ENCODE peak calls at places on chromosomes 2 and 18, in six cellular contexts. L is gastrocnemius medialis, V is thyroid gland, G is body of pancreas, X is heart left ventricle, Y is HCT116. P is an unnamed sample. For H3K36me3, the result is how much of the 10 kb centered on the place peaks cover.

GRCh38 chr2:116074161-116074560 is 1631.7 kb downstream of the DPP10 start:
- DNase-seq in L (no peak), V (no peak), G (no peak), X (no peak), Y (no peak), P (no peak)

GRCh38 chr2:176911-177310 is 86.9 kb downstream of the SH3YL1 start:
- DNase-seq in L (no peak), V (no peak), G (no peak), X (no peak), Y (no peak), P (no peak)

GRCh38 chr2:180577567-180577966 is 402.8 kb upstream of the UBE2E3 start:
- DNase-seq in L (no peak), V (no peak), G (no peak), X (no peak), Y (no peak), P (no peak)

GRCh38 chr2:145561152-145561551 is 1041.2 kb upstream of the ZEB2 start:
- DNase-seq in L (no peak), V (no peak), G (no peak), X (no peak), Y (no peak), P (no peak)

GRCh38 chr2:37582371-37582770 is 89.1 kb downstream of the CDC42EP3 start:
- DNase-seq in L (no peak), V (no peak), G (no peak), X (no peak), Y (no peak), P (no peak)

GRCh38 chr18:11042247-11042646 is 107.1 kb downstream of the PIEZO2 start:
- DNase-seq in L (no peak), V (no peak), G (no peak), X (no peak), Y (no peak), P (no peak)

GRCh38 chr2:176455865-176456291 is 186.6 kb downstream of the MTX2 start:
- DNase-seq in L (peak), V (no peak), G (peak), X (peak), Y (no peak), P (peak)

GRCh38 chr18:73924836-73925235 is 222.8 kb downstream of the FBXO15 start:
- DNase-seq in L (no peak), V (no peak), G (no peak), X (no peak), Y (no peak), P (no peak)

GRCh38 chr18:76468345-76469275 is 26.4 kb downstream of the ZNF516 start:
- DNase-seq in L (no peak), V (no peak), G (no peak), X (no peak), Y (no peak), P (no peak)

GRCh38 chr2:103151046-103151445 is 389.2 kb downstream of the TMEM182 start:
- DNase-seq in L (no peak), V (no peak), G (no peak), X (no peak), Y (no peak), P (no peak)

GRCh38 chr18:11676386-11676785 is 12.7 kb upstream of the GNAL start:
- DNase-seq in L (no peak), V (no peak), G (no peak), X (no peak), Y (no peak), P (no peak)

GRCh38 chr18:37322497-37323035 is 243.0 kb downstream of the CELF4 start:
- DNase-seq in L (no peak), V (peak), G (peak), X (peak), Y (peak), P (peak)

GRCh38 chr2:36371070-36371962 is 15.7 kb downstream of the CRIM1 start:
- DNase-seq in L (no peak), V (no peak), G (no peak), X (no peak), Y (no peak), P (no peak)

GRCh38 chr2:38415023-38415422 is 38.0 kb upstream of the ATL2 start:
- DNase-seq in L (no peak), V (no peak), G (no peak), X (no peak), Y (no peak), P (no peak)

GRCh38 chr2:161160226-161161073 is at the start of gene TANK:
- DNase-seq in L (peak), V (peak), G (peak), X (peak), Y (peak), P (peak)

GRCh38 chr18:70491734-70492348 is 203.0 kb downstream of the SOCS6 start:
- DNase-seq in L (no peak), V (peak), G (peak), X (peak), Y (peak), P (no peak)

GRCh38 chr2:85325466-85325811 is 2.4 kb downstream of the TGOLN2 start:
- DNase-seq in L (no peak), V (no peak), G (no peak), X (no peak), Y (no peak), P (no peak)

GRCh38 chr2:59000796-59001195 is 759.7 kb upstream of the FANCL start:
- DNase-seq in L (no peak), V (no peak), G (no peak), X (no peak), Y (no peak), P (no peak)

GRCh38 chr2:127893033-127893432 is 7.3 kb upstream of the AMMECR1L start:
- DNase-seq in L (no peak), V (no peak), G (no peak), X (peak), Y (no peak), P (no peak)

GRCh38 chr2:37389984-37390765 is 45.7 kb downstream of the QPCT start:
- DNase-seq in L (no peak), V (no peak), G (no peak), X (peak), Y (peak), P (no peak)

GRCh38 chr2:237629739-237630138 is 2.4 kb downstream of the LRRFIP1 start:
- DNase-seq in L (no peak), V (no peak), G (no peak), X (no peak), Y (no peak), P (no peak)

GRCh38 chr2:120990451-120990871 is 254.8 kb downstream of the GLI2 start:
- DNase-seq in L (peak), V (no peak), G (no peak), X (no peak), Y (no peak), P (no peak)

GRCh38 chr2:170354409-170354808 is 176.5 kb downstream of the MYO3B start:
- DNase-seq in L (no peak), V (no peak), G (no peak), X (no peak), Y (no peak), P (no peak)

GRCh38 chr18:11162889-11163288 is 13.5 kb upstream of the PIEZO2 start:
- DNase-seq in L (no peak), V (no peak), G (no peak), X (no peak), Y (no peak), P (no peak)

GRCh38 chr2:121137571-121137970 is 147.4 kb downstream of the TFCP2L1 start:
- DNase-seq in L (no peak), V (no peak), G (no peak), X (no peak), Y (no peak), P (no peak)

GRCh38 chr2:36238126-36238525 is 117.5 kb upstream of the CRIM1 start:
- DNase-seq in L (no peak), V (no peak), G (no peak), X (no peak), Y (no peak), P (no peak)

GRCh38 chr2:173750332-173750731 is 214.8 kb downstream of the SP3 start:
- DNase-seq in L (no peak), V (peak), G (no peak), X (peak), Y (no peak), P (no peak)

GRCh38 chr2:119449526-119449925 is 17.9 kb downstream of the TMEM37 start:
- DNase-seq in L (no peak), V (no peak), G (no peak), X (no peak), Y (no peak), P (no peak)

GRCh38 chr2:26076001-26076587 is 42.2 kb downstream of the RAB10 start:
- DNase-seq in L (no peak), V (no peak), G (no peak), X (no peak), Y (no peak), P (no peak)

GRCh38 chr2:235497096-235497495 is 3.3 kb downstream of the AGAP1 start:
- DNase-seq in L (no peak), V (no peak), G (no peak), X (no peak), Y (no peak), P (no peak)

GRCh38 chr2:235170016-235170415 is 218.2 kb downstream of the SH3BP4 start:
- DNase-seq in L (no peak), V (no peak), G (no peak), X (no peak), Y (no peak), P (no peak)

GRCh38 chr2:241048149-241048948 is 49.9 kb downstream of the SNED1 start:
- DNase-seq in L (no peak), V (no peak), G (no peak), X (no peak), Y (no peak), P (no peak)

GRCh38 chr2:113965228-113965627 is 75.3 kb downstream of the ACTR3 start:
- DNase-seq in L (no peak), V (no peak), G (no peak), X (no peak), Y (no peak), P (no peak)

GRCh38 chr2:113966832-113967231 is 76.9 kb downstream of the ACTR3 start:
- DNase-seq in L (no peak), V (no peak), G (peak), X (no peak), Y (no peak), P (no peak)

GRCh38 chr2:113966171-113966570 is 76.3 kb downstream of the ACTR3 start:
- DNase-seq in L (no peak), V (no peak), G (no peak), X (no peak), Y (no peak), P (no peak)

GRCh38 chr2:113964436-113964835 is 74.5 kb downstream of the ACTR3 start:
- DNase-seq in L (no peak), V (no peak), G (no peak), X (no peak), Y (no peak), P (no peak)

GRCh38 chr2:113965644-113966043 is 75.8 kb downstream of the ACTR3 start:
- DNase-seq in L (no peak), V (no peak), G (peak), X (no peak), Y (peak), P (no peak)
- TF ChIP-seq POLR2A in L (no peak), V (no peak), G (no peak), X (no peak), Y (no peak), P (no peak)

GRCh38 chr2:112174383-112174782 is 36.2 kb downstream of the FBLN7 start:
- DNase-seq in L (no peak), V (no peak), G (no peak), X (no peak), Y (no peak), P (no peak)
- H3K36me3 ChIP-seq in L (under half), V (under half), G (under half), X (under half), Y (under half), P (under half)

GRCh38 chr2:2520396-2520795 is 189.3 kb upstream of the MYT1L start:
- DNase-seq in L (no peak), V (no peak), G (no peak), X (no peak), Y (no peak), P (no peak)
- H3K4me3 ChIP-seq in L (no peak), V (no peak), G (no peak), X (no peak), Y (no peak), P (no peak)

GRCh38 chr2:61367177-61367576 is 103.7 kb downstream of the USP34 start:
- DNase-seq in L (no peak), V (no peak), G (no peak), X (no peak), Y (no peak), P (no peak)

GRCh38 chr2:61371027-61371426 is 99.9 kb downstream of the USP34 start:
- DNase-seq in L (no peak), V (no peak), G (no peak), X (no peak), Y (no peak), P (no peak)

GRCh38 chr2:61363580-61363979 is 107.3 kb downstream of the USP34 start:
- DNase-seq in L (no peak), V (no peak), G (no peak), X (no peak), Y (no peak), P (no peak)

DNA sequence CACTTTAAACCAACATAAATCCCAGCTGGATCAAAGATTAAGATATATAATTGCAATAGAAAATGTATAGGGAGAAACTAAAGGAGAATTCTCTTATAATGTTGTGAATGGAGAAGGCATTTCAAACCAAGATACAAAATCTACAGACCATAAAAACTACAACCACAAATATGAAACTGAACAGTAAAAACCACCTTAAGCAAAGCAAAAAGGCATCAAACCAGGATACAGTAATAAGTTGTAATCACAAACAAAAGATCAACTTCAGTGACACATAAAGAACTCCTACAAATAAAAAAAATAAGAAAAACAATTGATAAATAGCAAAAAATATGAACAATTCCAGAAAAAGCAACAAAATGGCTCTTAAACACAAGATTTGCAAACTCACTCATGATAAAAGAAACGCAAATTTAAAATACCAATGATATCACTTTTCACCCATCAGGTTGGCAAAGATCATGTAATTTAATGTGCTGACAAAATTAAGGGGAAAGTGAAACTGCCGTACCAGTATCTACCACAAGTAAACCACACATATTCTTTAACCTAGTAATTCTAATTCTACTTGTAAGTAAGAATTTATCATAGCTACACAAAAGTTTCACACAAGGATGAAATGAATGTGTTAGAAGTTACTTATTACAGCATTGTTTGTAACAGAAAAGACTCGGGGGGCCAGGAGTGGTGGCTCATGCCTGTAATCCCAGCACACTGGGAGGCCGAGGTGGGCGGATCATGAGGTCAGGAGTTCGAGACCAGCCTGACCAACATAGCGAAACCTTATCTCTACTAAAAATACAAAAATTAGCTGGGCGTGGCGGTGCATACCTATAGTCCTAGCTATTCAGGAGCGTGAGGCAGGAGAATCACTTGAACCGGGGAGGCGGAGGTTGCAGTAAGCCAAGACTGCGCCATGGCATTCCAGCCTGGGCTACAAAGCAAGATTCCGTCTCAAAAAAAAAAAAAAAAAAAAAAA is 101.9 kb downstream of the USP34 start:
- DNase-seq in L (no peak), V (no peak), G (no peak), X (no peak), Y (no peak), P (no peak)
- TF ChIP-seq POLR2A in L (no peak), V (no peak), G (no peak), X (no peak), Y (no peak), P (no peak)

GRCh38 chr2:168723494-168723893 is 78.9 kb upstream of the NOSTRIN start:
- DNase-seq in L (no peak), V (no peak), G (no peak), X (no peak), Y (no peak), P (no peak)
- H3K36me3 ChIP-seq in L (under half), V (under half), G (under half), X (under half), Y (under half), P (under half)

GRCh38 chr2:74572178-74572925 is 17.8 kb downstream of the DOK1 start:
- DNase-seq in L (no peak), V (no peak), G (no peak), X (no peak), Y (no peak), P (no peak)

GRCh38 chr2:74576830-74577229 is 22.3 kb downstream of the DOK1 start:
- DNase-seq in L (peak), V (no peak), G (no peak), X (no peak), Y (no peak), P (no peak)

GRCh38 chr2:74575320-74575719 is 20.8 kb downstream of the DOK1 start:
- DNase-seq in L (no peak), V (no peak), G (no peak), X (no peak), Y (no peak), P (no peak)

GRCh38 chr2:74576151-74576755 is 21.7 kb downstream of the DOK1 start:
- DNase-seq in L (no peak), V (no peak), G (no peak), X (no peak), Y (no peak), P (no peak)

DNA sequence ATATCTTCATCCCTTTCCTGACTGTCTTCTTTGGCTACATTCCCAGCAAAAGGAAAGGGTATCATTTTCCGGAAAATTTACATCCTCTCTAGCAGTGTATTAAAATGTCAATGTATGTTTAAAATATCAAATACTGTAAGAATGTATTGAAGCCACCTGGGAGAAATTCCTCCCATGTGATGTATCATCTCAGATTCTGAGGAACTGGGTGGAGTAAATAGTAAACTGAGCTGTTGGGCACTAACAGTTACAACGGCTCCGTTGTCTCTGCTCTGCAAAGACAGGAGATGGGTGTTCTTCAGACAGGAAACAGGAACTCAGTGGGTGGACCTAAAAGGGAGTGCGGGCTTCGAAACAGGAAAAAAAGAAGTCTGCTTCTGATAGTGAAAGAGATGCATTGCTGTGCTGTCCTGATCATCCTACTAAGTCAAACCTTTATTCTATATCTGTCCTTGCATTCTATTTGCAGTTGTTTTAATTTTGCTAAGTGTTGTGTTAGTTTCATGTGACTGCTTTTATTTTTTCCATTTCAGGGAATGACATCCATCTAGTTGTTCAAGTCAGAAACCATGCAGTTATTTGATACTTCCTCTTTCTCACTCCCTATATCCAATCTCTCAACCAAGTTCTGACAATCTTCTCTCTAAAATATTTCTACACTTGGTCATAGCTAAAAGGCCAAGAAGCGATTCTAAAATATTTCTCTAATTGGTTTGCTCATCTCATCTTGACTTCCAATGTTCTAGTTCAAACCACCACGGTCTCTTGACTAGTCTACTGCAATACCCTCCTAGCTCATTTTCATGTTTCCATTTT is 19.4 kb downstream of the DOK1 start:
- DNase-seq in L (no peak), V (no peak), G (no peak), X (no peak), Y (no peak), P (no peak)
- H3K4me3 ChIP-seq in L (no peak), V (no peak), G (no peak), X (no peak), Y (no peak), P (no peak)

DNA sequence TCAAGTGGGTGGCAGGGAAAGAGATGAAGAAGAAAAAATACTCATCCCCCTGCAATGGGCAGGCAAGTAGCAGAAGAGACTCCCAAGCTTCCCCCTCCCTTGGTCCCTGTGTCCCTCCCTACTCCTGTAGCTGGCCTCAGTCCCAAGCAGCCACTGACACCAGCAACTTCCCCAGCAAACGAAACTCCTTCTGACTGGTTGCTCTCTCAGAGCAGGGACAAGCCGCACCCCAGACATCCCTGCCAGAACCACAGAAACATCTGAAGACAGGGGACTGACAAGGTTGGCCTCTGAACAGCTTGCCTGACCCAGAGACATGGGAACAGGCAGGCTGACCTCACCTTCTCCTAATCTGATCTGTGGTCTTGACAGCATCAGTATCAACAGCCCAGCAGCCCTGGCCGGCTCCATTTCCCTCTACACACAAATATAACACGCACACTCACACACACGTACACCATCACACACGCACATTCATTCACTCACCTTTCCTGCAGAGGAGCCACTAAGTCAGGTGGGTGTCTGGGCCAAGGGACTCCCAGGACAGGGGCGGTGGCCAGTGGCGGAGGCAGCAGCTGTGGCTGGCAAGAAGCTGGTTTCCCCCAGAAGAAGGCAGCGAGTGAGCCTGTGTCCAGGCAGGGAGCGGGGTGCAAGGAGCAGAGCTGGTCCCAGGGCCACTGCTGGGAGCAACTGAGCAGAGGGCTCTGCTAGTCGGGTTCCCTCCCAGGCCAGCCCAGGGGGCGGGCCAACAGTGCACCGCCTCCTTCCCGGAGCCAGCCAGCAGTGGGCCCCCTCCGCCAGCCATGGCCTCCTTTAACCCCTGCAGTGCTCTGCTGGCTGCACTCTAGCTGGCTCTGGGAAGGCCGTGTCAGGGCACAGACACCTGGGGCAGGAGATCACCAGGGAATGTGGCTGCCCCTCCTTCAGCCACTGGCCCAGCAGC is 59.1 kb downstream of the TNS1 start:
- DNase-seq in L (peak), V (peak), G (peak), X (peak), Y (peak), P (peak)
- TF ChIP-seq POLR2A in L (peak), V (peak), G (peak), X (peak), Y (no peak), P (peak)

GRCh38 chr2:233026211-233026813 is 6.2 kb upstream of the NEU2 start:
- DNase-seq in L (no peak), V (no peak), G (no peak), X (no peak), Y (no peak), P (no peak)
- H3K36me3 ChIP-seq in L (under half), V (under half), G (under half), X (under half), Y (under half), P (under half)

P was measured in ovary.